ENCODE peak calls at places on chromosomes 3 and 15, in six cellular contexts. One of them, this sample, is unnamed.

GRCh38 chr3:113245775-113246174 is 34.4 kb downstream of the BOC start:
- DNase-seq in brain microvascular endothelial cell: no peak
- DNase-seq in psoas muscle: peak
- DNase-seq in GM23248: peak
- DNase-seq in cardiac fibroblast: peak
- DNase-seq in Peyer's patch: no peak
- DNase-seq in this sample: no peak

GRCh38 chr15:83784975-83785374 is 131.1 kb downstream of the ADAMTSL3 start:
- DNase-seq in brain microvascular endothelial cell: no peak
- DNase-seq in psoas muscle: no peak
- DNase-seq in GM23248: no peak
- DNase-seq in cardiac fibroblast: peak
- DNase-seq in Peyer's patch: no peak
- DNase-seq in this sample: peak

GRCh38 chr3:47554335-47554734 is 24.3 kb downstream of the CSPG5 start:
- DNase-seq in brain microvascular endothelial cell: no peak
- DNase-seq in psoas muscle: no peak
- DNase-seq in GM23248: no peak
- DNase-seq in cardiac fibroblast: no peak
- DNase-seq in Peyer's patch: no peak
- DNase-seq in this sample: no peak

GRCh38 chr15:73851679-73852078 is 21.7 kb upstream of the TBC1D21 start:
- DNase-seq in brain microvascular endothelial cell: peak
- DNase-seq in psoas muscle: no peak
- DNase-seq in GM23248: peak
- DNase-seq in cardiac fibroblast: peak
- DNase-seq in Peyer's patch: no peak
- DNase-seq in this sample: peak

GRCh38 chr15:51227967-51228783 is 110.2 kb downstream of the CYP19A1 start:
- DNase-seq in brain microvascular endothelial cell: peak
- DNase-seq in psoas muscle: no peak
- DNase-seq in GM23248: peak
- DNase-seq in cardiac fibroblast: peak
- DNase-seq in Peyer's patch: no peak
- DNase-seq in this sample: peak

GRCh38 chr3:189901481-189901880 is 219.2 kb downstream of the P3H2 start:
- DNase-seq in brain microvascular endothelial cell: no peak
- DNase-seq in psoas muscle: no peak
- DNase-seq in GM23248: no peak
- DNase-seq in cardiac fibroblast: no peak
- DNase-seq in Peyer's patch: no peak
- DNase-seq in this sample: no peak

GRCh38 chr3:176005564-176005963 is 1146.4 kb downstream of the NAALADL2 start:
- DNase-seq in brain microvascular endothelial cell: no peak
- DNase-seq in psoas muscle: no peak
- DNase-seq in GM23248: peak
- DNase-seq in cardiac fibroblast: no peak
- DNase-seq in Peyer's patch: no peak
- DNase-seq in this sample: no peak

GRCh38 chr3:53382106-53382505 is 34.8 kb upstream of the DCP1A start:
- DNase-seq in brain microvascular endothelial cell: peak
- DNase-seq in psoas muscle: no peak
- DNase-seq in GM23248: peak
- DNase-seq in cardiac fibroblast: peak
- DNase-seq in Peyer's patch: no peak
- DNase-seq in this sample: no peak

GRCh38 chr3:57423335-57423734 is 120.8 kb downstream of the DNAH12 start:
- DNase-seq in brain microvascular endothelial cell: no peak
- DNase-seq in psoas muscle: no peak
- DNase-seq in GM23248: no peak
- DNase-seq in cardiac fibroblast: no peak
- DNase-seq in Peyer's patch: no peak
- DNase-seq in this sample: no peak

GRCh38 chr3:114453296-114453888 is 159.6 kb downstream of the TIGIT start:
- DNase-seq in brain microvascular endothelial cell: no peak
- DNase-seq in psoas muscle: no peak
- DNase-seq in GM23248: no peak
- DNase-seq in cardiac fibroblast: no peak
- DNase-seq in Peyer's patch: no peak
- DNase-seq in this sample: no peak

GRCh38 chr3:25485673-25486072 is 57.6 kb downstream of the RARB start:
- DNase-seq in brain microvascular endothelial cell: no peak
- DNase-seq in psoas muscle: no peak
- DNase-seq in GM23248: no peak
- DNase-seq in cardiac fibroblast: no peak
- DNase-seq in Peyer's patch: no peak
- DNase-seq in this sample: no peak

GRCh38 chr3:121730940-121731687 is 18.4 kb downstream of the GOLGB1 start:
- DNase-seq in brain microvascular endothelial cell: no peak
- DNase-seq in psoas muscle: no peak
- DNase-seq in GM23248: no peak
- DNase-seq in cardiac fibroblast: no peak
- DNase-seq in Peyer's patch: no peak
- DNase-seq in this sample: no peak

GRCh38 chr3:72821170-72821781 is 27.0 kb downstream of the SHQ1 start:
- DNase-seq in brain microvascular endothelial cell: peak
- DNase-seq in psoas muscle: no peak
- DNase-seq in GM23248: no peak
- DNase-seq in cardiac fibroblast: peak
- DNase-seq in Peyer's patch: peak
- DNase-seq in this sample: no peak

GRCh38 chr15:68635142-68635541 is 56.3 kb downstream of the CORO2B start:
- DNase-seq in brain microvascular endothelial cell: no peak
- DNase-seq in psoas muscle: no peak
- DNase-seq in GM23248: peak
- DNase-seq in cardiac fibroblast: no peak
- DNase-seq in Peyer's patch: peak
- DNase-seq in this sample: no peak

GRCh38 chr3:156246939-156247725 is 126.8 kb downstream of the KCNAB1 start:
- DNase-seq in brain microvascular endothelial cell: no peak
- DNase-seq in psoas muscle: no peak
- DNase-seq in GM23248: peak
- DNase-seq in cardiac fibroblast: peak
- DNase-seq in Peyer's patch: no peak
- DNase-seq in this sample: peak

GRCh38 chr15:25691544-25692430 is 171.3 kb downstream of the ATP10A start:
- DNase-seq in brain microvascular endothelial cell: peak
- DNase-seq in psoas muscle: no peak
- DNase-seq in GM23248: peak
- DNase-seq in cardiac fibroblast: peak
- DNase-seq in Peyer's patch: peak
- DNase-seq in this sample: no peak

GRCh38 chr3:58321791-58322190 is 10.9 kb upstream of the PXK start:
- DNase-seq in brain microvascular endothelial cell: no peak
- DNase-seq in psoas muscle: no peak
- DNase-seq in GM23248: no peak
- DNase-seq in cardiac fibroblast: no peak
- DNase-seq in Peyer's patch: no peak
- DNase-seq in this sample: no peak

GRCh38 chr3:123380261-123380660 is 68.6 kb downstream of the ADCY5 start:
- DNase-seq in brain microvascular endothelial cell: no peak
- DNase-seq in psoas muscle: no peak
- DNase-seq in GM23248: no peak
- DNase-seq in cardiac fibroblast: no peak
- DNase-seq in Peyer's patch: peak
- DNase-seq in this sample: no peak

DNA sequence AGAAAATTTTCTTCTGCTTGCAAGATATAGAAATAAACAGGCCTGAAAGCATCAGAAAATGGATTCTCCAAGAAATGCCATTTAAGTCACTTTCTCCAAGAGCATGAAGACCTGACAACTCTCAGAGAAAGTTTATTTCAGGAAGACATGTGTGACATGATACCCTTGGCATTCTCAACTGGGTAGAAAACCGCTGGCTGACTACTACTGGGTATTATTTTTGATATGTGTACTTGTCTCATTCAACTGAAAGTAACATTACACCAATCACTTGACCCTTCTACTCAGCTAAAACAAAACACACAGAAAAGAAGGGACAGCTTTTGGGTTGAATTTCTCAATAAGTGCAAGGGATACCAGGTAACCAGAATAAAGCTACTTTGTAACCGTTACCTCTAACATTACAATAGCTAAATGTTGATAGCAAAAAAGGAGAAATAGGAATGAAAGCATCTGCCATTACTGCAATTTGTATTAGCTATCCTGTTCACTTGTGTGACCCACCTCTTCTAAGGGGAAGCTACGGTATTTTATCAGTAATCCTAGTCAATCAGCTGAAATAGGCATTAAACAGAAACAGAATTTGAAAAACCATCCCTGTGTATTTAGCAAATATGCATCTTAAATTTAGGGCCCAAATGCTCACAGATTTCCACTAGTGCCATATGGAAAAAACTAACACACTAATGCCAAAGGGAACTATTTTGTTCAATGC is 7.3 kb downstream of the TRA2B start:
- DNase-seq in brain microvascular endothelial cell: peak
- DNase-seq in psoas muscle: no peak
- DNase-seq in GM23248: peak
- DNase-seq in cardiac fibroblast: peak
- DNase-seq in Peyer's patch: no peak
- DNase-seq in this sample: no peak
- H3K4me3 ChIP-seq in brain microvascular endothelial cell: peak
- H3K4me3 ChIP-seq in psoas muscle: peak
- H3K4me3 ChIP-seq in GM23248: peak
- H3K4me3 ChIP-seq in cardiac fibroblast: no peak
- H3K4me3 ChIP-seq in Peyer's patch: no peak
- H3K4me3 ChIP-seq in this sample: no peak

GRCh38 chr15:85625431-85625830 is 169.3 kb downstream of the KLHL25 start:
- DNase-seq in brain microvascular endothelial cell: no peak
- DNase-seq in psoas muscle: no peak
- DNase-seq in GM23248: no peak
- DNase-seq in cardiac fibroblast: no peak
- DNase-seq in Peyer's patch: no peak
- DNase-seq in this sample: no peak
- H3K4me3 ChIP-seq in brain microvascular endothelial cell: no peak
- H3K4me3 ChIP-seq in psoas muscle: no peak
- H3K4me3 ChIP-seq in GM23248: no peak
- H3K4me3 ChIP-seq in cardiac fibroblast: no peak
- H3K4me3 ChIP-seq in Peyer's patch: no peak
- H3K4me3 ChIP-seq in this sample: no peak

DNA sequence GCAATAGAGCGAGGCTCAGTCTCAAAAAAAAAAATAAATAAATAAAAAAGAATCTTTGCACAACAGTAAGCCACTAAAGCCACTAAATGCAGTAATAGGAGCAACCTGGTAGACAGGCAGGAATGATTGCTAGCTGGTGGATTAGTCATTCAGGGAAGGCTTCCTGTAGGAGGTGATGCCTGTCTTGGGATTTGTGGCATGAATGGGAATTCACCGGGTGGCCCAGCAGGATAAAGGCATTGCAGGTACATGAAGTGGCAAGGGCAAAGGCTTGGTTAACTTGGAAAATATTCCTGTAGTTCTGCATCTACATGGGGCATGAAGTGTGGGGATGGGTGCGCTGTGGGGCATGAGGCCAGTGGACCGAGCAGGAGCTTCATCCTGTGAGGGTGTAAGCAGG is 94.5 kb downstream of the IQSEC1 start:
- DNase-seq in brain microvascular endothelial cell: no peak
- DNase-seq in psoas muscle: no peak
- DNase-seq in GM23248: no peak
- DNase-seq in cardiac fibroblast: no peak
- DNase-seq in Peyer's patch: no peak
- DNase-seq in this sample: no peak
- H3K4me3 ChIP-seq in brain microvascular endothelial cell: no peak
- H3K4me3 ChIP-seq in psoas muscle: no peak
- H3K4me3 ChIP-seq in GM23248: no peak
- H3K4me3 ChIP-seq in cardiac fibroblast: no peak
- H3K4me3 ChIP-seq in Peyer's patch: no peak
- H3K4me3 ChIP-seq in this sample: no peak

GRCh38 chr15:31367021-31367729 is 40.5 kb downstream of the KLF13 start:
- DNase-seq in brain microvascular endothelial cell: no peak
- DNase-seq in psoas muscle: peak
- DNase-seq in GM23248: no peak
- DNase-seq in cardiac fibroblast: no peak
- DNase-seq in Peyer's patch: no peak
- DNase-seq in this sample: no peak

GRCh38 chr15:31366169-31366734 is 39.6 kb downstream of the KLF13 start:
- DNase-seq in brain microvascular endothelial cell: no peak
- DNase-seq in psoas muscle: peak
- DNase-seq in GM23248: peak
- DNase-seq in cardiac fibroblast: peak
- DNase-seq in Peyer's patch: no peak
- DNase-seq in this sample: no peak

GRCh38 chr15:31364301-31365031 is 37.8 kb downstream of the KLF13 start:
- DNase-seq in brain microvascular endothelial cell: no peak
- DNase-seq in psoas muscle: peak
- DNase-seq in GM23248: no peak
- DNase-seq in cardiac fibroblast: no peak
- DNase-seq in Peyer's patch: peak
- DNase-seq in this sample: no peak

GRCh38 chr15:31365655-31366127 is 39.1 kb downstream of the KLF13 start:
- DNase-seq in brain microvascular endothelial cell: peak
- DNase-seq in psoas muscle: peak
- DNase-seq in GM23248: peak
- DNase-seq in cardiac fibroblast: peak
- DNase-seq in Peyer's patch: peak
- DNase-seq in this sample: no peak

GRCh38 chr15:31365032-31365654 is 38.5 kb downstream of the KLF13 start:
- DNase-seq in brain microvascular endothelial cell: no peak
- DNase-seq in psoas muscle: peak
- DNase-seq in GM23248: no peak
- DNase-seq in cardiac fibroblast: no peak
- DNase-seq in Peyer's patch: no peak
- DNase-seq in this sample: no peak
- H3K4me3 ChIP-seq in brain microvascular endothelial cell: no peak
- H3K4me3 ChIP-seq in psoas muscle: peak
- H3K4me3 ChIP-seq in GM23248: no peak
- H3K4me3 ChIP-seq in cardiac fibroblast: no peak
- H3K4me3 ChIP-seq in Peyer's patch: peak
- H3K4me3 ChIP-seq in this sample: no peak

GRCh38 chr15:44722011-44722410 is 10.7 kb downstream of the B2M start:
- DNase-seq in brain microvascular endothelial cell: no peak
- DNase-seq in psoas muscle: no peak
- DNase-seq in GM23248: no peak
- DNase-seq in cardiac fibroblast: no peak
- DNase-seq in Peyer's patch: no peak
- DNase-seq in this sample: no peak
- H3K4me3 ChIP-seq in brain microvascular endothelial cell: no peak
- H3K4me3 ChIP-seq in psoas muscle: no peak
- H3K4me3 ChIP-seq in GM23248: no peak
- H3K4me3 ChIP-seq in cardiac fibroblast: no peak
- H3K4me3 ChIP-seq in Peyer's patch: no peak
- H3K4me3 ChIP-seq in this sample: no peak

This sample was measured in kidney epithelial cell.